ENCODE peak calls at places on chromosome 11, in four cellular contexts. B, V, U and G are unnamed samples.

GRCh38 chr11:86182976-86183584 is 61.5 kb upstream of the EED start:
- DNase-seq in B (no peak), V (no peak), U (no peak), G (no peak)

GRCh38 chr11:62919898-62920640 is 1.1 kb downstream of the CHRM1 start:
- DNase-seq in B (no peak), V (no peak), U (peak; percentile 33), G (no peak)

GRCh38 chr11:65918211-65919150 is at the start of gene C11orf68:
- DNase-seq in B (peak; percentile 25), V (no peak), U (no peak), G (no peak)

GRCh38 chr11:65434057-65434666 is 11.6 kb downstream of the NEAT1 start:
- DNase-seq in B (peak; percentile 46), V (peak; percentile 35), U (peak; percentile 11), G (no peak)

GRCh38 chr11:60125962-60126585 is 37.6 kb downstream of the MS4A2 start:
- DNase-seq in B (no peak), V (no peak), U (no peak), G (no peak)

GRCh38 chr11:49208006-49208721 is at the start of gene FOLH1:
- DNase-seq in B (peak; percentile 49), V (no peak), U (peak; percentile 59), G (no peak)

GRCh38 chr11:19762266-19762665 is 49.6 kb downstream of the NAV2 start:
- DNase-seq in B (no peak), V (no peak), U (no peak), G (no peak)

GRCh38 chr11:2092956-2093412 is 46.2 kb downstream of the IGF2 start:
- DNase-seq in B (peak; percentile 62), V (peak; percentile 62), U (peak; percentile 56), G (peak; percentile 95)

GRCh38 chr11:74634537-74634936 is 42.2 kb downstream of the POLD3 start:
- DNase-seq in B (peak; percentile 43), V (peak; percentile 27), U (no peak), G (no peak)

GRCh38 chr11:34068098-34068497 is 16.6 kb downstream of the CAPRIN1 start:
- DNase-seq in B (peak; percentile 63), V (peak; percentile 38), U (no peak), G (no peak)

GRCh38 chr11:125402436-125402835 is 93.6 kb downstream of the FEZ1 start:
- DNase-seq in B (peak; percentile 59), V (peak; percentile 39), U (no peak), G (no peak)

GRCh38 chr11:124900464-124900863 is 2.8 kb upstream of the ROBO4 start:
- DNase-seq in B (peak; percentile 81), V (peak; percentile 79), U (peak; percentile 52), G (no peak)

GRCh38 chr11:124310746-124311145 is 3.0 kb downstream of the OR8D1 start:
- DNase-seq in B (no peak), V (no peak), U (no peak), G (no peak)

GRCh38 chr11:13939952-13940610 is 22.4 kb upstream of the SPON1 start:
- DNase-seq in B (no peak), V (no peak), U (no peak), G (no peak)

DNA sequence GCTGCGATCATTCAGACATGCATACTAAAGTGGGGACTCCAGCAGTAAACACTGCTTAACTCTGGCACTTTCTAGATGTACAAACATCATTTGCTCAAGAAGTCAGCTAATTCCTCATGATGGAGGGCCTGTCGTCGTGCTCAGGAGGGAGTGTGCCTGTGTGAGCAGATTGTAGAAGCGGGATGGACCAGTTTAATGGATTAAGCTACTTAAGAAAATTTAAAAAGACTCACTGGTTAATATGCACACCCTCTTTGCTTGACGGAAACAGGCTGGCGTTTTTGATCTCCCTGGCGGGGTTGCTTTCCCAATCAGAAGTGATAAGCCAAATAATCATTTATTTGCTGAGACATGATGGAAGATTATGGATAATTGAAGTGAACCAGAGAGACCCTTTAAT is 79.0 kb downstream of the LDLRAD3 start:
- DNase-seq in B (no peak), V (no peak), U (no peak), G (no peak)
- H3K9ac ChIP-seq in B (no peak overlapping the region), V (no peak overlapping the region), U (no peak overlapping the region), G (no peak overlapping the region)

GRCh38 chr11:44592125-44592643 is 26.7 kb downstream of the CD82 start:
- DNase-seq in B (peak; percentile 79), V (peak; percentile 20), U (no peak), G (no peak)
- H3K4me1 ChIP-seq in B (peaks cover 13% of the 10 kb centered on the region), V (peaks cover 58% of the 10 kb centered on the region), U (no peaks in the 10 kb centered on the region), G (peaks cover 16% of the 10 kb centered on the region)

DNA sequence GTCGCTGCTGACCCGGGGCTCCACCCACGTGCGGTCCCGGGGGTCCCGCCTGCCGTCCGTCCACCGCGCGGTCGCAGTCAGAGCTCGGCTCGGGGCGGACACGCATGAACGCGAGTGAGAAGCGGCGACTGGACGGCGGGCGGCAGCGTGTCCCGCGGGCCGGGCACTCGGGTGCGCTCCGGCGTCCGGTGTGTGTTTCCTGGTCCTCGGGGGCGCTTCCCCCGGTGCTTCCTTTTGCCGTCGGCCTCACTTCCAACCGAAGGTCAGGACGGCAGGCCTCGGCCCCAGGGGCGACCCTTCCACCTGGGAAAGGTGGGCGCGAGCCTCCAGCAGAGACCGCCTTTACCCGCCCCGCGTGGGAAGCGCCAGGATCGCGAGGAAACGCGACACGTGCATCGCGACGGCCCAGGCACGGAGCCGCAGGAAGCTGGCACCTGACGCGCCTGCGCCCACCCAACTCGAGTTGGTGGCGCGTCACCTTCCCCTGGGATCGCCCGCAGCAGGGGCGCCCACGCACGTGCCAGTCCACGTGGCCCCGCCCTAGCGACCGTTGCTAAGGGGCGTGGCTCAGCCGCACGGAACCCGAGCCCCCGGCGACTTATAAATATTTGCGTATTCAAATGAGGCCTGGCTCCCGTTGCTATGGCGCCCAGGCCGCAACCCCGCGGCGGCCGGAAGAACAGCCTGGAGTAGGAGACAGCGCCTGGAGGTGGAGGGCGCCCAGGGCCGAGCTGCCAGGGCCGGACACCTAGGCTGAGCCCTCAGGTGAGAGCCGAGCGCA is at the start of gene LRRC56:
- DNase-seq in B (peak; percentile 83), V (peak; percentile 80), U (peak; percentile 93), G (peak; percentile 80)
- H3K9ac ChIP-seq in B (peak within 1 kb of the TSS; percentile 46), V (no peak within 1 kb of the TSS), U (peak within 1 kb of the TSS; percentile 55), G (peak within 1 kb of the TSS; percentile 88)

DNA sequence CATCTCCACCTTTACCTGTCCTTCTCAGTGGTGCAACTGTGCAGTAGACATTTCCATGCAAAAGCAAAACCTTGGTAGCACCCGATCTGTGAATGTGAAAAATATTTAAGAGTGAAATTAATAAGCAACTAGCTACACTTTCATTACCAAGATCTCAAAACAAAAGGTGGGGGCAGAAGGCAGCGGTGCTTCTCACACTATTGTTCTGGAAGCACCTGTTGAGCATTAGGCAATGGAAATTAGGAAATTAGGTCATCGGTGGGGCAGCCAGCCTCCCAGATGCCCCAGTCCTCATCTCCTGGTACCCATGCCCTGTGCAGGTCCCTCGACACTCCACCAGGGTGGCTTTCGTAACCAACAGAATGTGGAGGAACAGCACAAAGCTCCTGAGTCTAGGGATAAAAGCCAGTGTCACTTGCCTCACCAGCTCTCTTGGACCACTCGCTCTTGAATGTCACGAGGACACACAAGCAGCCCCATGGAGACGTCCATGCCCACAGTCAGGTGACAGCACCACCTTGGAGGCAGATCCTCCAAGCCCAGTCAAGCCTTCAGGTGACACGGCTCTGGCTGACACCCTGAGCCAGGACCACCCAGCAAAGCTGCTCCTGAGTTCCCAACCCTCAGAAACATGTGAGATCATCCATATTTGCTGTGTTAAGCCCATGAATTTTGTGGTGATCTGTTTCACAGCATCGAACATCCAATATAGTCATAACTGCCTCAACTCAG is 3.3 kb downstream of the LTO1 start:
- DNase-seq in B (no peak), V (no peak), U (no peak), G (no peak)
- H3K4me1 ChIP-seq in B (peaks cover 10% of the 10 kb centered on the region), V (peaks cover 17% of the 10 kb centered on the region), U (peaks cover 5% of the 10 kb centered on the region), G (peaks cover 34% of the 10 kb centered on the region)

GRCh38 chr11:118634435-118635236 is 27.2 kb downstream of the PHLDB1 start:
- DNase-seq in B (peak; percentile 78), V (no peak), U (peak; percentile 96), G (no peak)

GRCh38 chr11:118636569-118637290 is 29.3 kb downstream of the PHLDB1 start:
- DNase-seq in B (no peak), V (no peak), U (no peak), G (no peak)

GRCh38 chr11:118635642-118636041 is 28.2 kb downstream of the PHLDB1 start:
- DNase-seq in B (no peak), V (no peak), U (no peak), G (no peak)

GRCh38 chr11:118633979-118634378 is 26.6 kb downstream of the PHLDB1 start:
- DNase-seq in B (peak; percentile 43), V (peak; percentile 14), U (no peak), G (no peak)

GRCh38 chr11:118635237-118635591 is 27.8 kb downstream of the PHLDB1 start:
- DNase-seq in B (no peak), V (no peak), U (no peak), G (no peak)
- H3K9ac ChIP-seq in B (no peak overlapping the region), V (peak overlapping the region; percentile 18), U (peak overlapping the region; percentile 44), G (no peak overlapping the region)

GRCh38 chr11:117096140-117096972 is 1.9 kb downstream of the SIK3 start:
- DNase-seq in B (peak; percentile 24), V (peak; percentile 57), U (peak; percentile 78), G (peak; percentile 29)
- H3K4me1 ChIP-seq in B (peaks cover 15% of the 10 kb centered on the region), V (peaks cover 39% of the 10 kb centered on the region), U (peaks cover 10% of the 10 kb centered on the region), G (peaks cover 32% of the 10 kb centered on the region)